ENCODE peak calls at places on chromosome 7, in six cellular contexts. One of them, this sample, is unnamed.
A peak's percentile ranks its signal among the peaks of the same experiment; 100 is the strongest.

GRCh38 chr7:17965600-17965999 is 25.3 kb upstream of the SNX13 start:
- DNase-seq in PC-3: peak; percentile 78
- DNase-seq in fibroblast of lung: peak; percentile 64
- DNase-seq in body of pancreas: no peak
- DNase-seq in cardiac muscle cell: peak; percentile 21
- DNase-seq in IMR-90: peak; percentile 71
- DNase-seq in this sample: peak; percentile 69

GRCh38 chr7:99990417-99990816 is 14.6 kb upstream of the AZGP1 start:
- DNase-seq in PC-3: no peak
- DNase-seq in fibroblast of lung: no peak
- DNase-seq in body of pancreas: no peak
- DNase-seq in cardiac muscle cell: no peak
- DNase-seq in IMR-90: no peak
- DNase-seq in this sample: no peak

GRCh38 chr7:128065872-128066271 is 34.6 kb upstream of the LRRC4 start:
- DNase-seq in PC-3: no peak
- DNase-seq in fibroblast of lung: no peak
- DNase-seq in body of pancreas: no peak
- DNase-seq in cardiac muscle cell: no peak
- DNase-seq in IMR-90: no peak
- DNase-seq in this sample: no peak

GRCh38 chr7:38283107-38283506 is 9.7 kb upstream of the TARP start:
- DNase-seq in PC-3: peak; percentile 13
- DNase-seq in fibroblast of lung: no peak
- DNase-seq in body of pancreas: no peak
- DNase-seq in cardiac muscle cell: no peak
- DNase-seq in IMR-90: no peak
- DNase-seq in this sample: no peak

GRCh38 chr7:17549406-17549805 is 251.0 kb downstream of the AHR start:
- DNase-seq in PC-3: no peak
- DNase-seq in fibroblast of lung: no peak
- DNase-seq in body of pancreas: no peak
- DNase-seq in cardiac muscle cell: no peak
- DNase-seq in IMR-90: no peak
- DNase-seq in this sample: no peak

GRCh38 chr7:104230606-104231005 is 22.8 kb upstream of the ORC5 start:
- DNase-seq in PC-3: no peak
- DNase-seq in fibroblast of lung: peak; percentile 65
- DNase-seq in body of pancreas: no peak
- DNase-seq in cardiac muscle cell: peak; percentile 67
- DNase-seq in IMR-90: peak; percentile 59
- DNase-seq in this sample: peak; percentile 10

GRCh38 chr7:127900116-127900515 is 131.1 kb downstream of the LRRC4 start:
- DNase-seq in PC-3: no peak
- DNase-seq in fibroblast of lung: no peak
- DNase-seq in body of pancreas: no peak
- DNase-seq in cardiac muscle cell: no peak
- DNase-seq in IMR-90: no peak
- DNase-seq in this sample: no peak

GRCh38 chr7:110590415-110590814 is 500.5 kb upstream of the LRRN3 start:
- DNase-seq in PC-3: peak; percentile 26
- DNase-seq in fibroblast of lung: no peak
- DNase-seq in body of pancreas: no peak
- DNase-seq in cardiac muscle cell: no peak
- DNase-seq in IMR-90: no peak
- DNase-seq in this sample: no peak

DNA sequence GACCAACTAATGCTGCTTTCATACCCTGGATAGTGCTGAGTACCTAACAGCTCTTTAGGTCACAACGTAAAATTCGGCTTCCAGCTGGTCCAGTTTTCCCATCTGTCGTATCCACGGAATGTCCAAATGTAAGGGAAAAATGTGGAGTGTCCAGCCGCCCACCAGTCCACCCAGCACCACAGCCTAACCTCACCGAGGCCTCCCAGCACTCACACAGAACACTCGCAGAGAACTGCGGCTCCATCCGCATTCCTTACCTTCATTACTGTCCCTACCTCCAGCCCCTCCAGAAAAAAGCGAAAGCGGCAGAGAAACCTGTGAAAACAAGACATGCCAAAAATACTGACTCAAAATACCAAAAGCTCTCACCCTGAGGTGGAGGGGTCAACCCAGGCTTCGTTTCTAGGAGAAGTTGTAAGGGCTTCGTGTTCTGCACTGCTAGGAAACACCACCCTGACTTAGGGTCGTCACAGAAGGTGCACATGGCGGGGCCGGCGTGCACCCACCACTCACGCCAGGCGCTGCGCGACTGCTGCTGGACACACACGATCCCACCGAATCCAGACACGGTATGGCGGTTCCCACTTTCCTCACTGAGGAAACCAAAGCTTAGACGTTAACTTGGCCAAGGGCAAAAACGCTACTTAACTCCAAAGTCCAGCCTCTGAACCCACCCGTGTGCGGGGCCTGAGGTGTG is 73.9 kb downstream of the AMZ1 start:
- DNase-seq in PC-3: no peak
- DNase-seq in fibroblast of lung: no peak
- DNase-seq in body of pancreas: no peak
- DNase-seq in cardiac muscle cell: no peak
- DNase-seq in IMR-90: no peak
- DNase-seq in this sample: no peak
- H3K4me3 ChIP-seq in PC-3: no peak overlapping the region
- H3K4me3 ChIP-seq in fibroblast of lung: peak overlapping the region; percentile 32
- H3K4me3 ChIP-seq in body of pancreas: no peak overlapping the region
- H3K4me3 ChIP-seq in cardiac muscle cell: no peak overlapping the region
- H3K4me3 ChIP-seq in IMR-90: no peak overlapping the region
- H3K4me3 ChIP-seq in this sample: no peak overlapping the region

DNA sequence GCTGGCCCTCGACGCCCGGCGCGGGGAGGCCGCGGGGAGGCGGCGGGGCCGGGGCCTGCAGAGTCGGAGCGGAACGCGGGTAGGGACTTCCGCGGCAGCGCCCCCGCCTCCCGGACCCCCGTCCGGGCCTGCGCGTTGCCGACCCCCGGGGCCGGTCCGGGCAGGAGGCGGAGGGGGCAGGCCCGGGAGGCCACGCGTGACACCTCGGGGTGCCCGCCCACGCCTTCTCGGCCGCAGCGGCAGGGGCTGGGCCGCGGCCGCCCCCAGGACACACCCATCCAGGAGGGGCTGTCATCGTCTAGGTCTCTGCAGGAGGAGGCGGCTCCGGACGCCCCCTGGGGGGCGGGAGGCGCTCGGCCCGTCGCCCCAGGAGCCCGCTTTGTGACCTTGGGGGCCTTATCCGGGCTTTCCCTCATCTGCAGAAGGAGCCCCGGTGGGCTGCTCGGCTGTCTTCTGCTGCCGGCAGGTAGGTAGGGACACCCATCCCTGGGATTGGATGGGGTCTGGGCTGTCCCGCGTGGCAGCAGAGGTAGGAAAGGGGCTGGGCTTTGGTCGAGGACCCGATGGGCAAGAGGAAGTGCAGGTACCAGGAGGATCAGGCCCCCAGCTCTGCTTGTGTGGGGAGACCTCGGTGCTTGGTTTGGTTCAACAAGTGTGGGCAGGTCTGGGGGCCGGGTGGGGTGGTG is 569 bp downstream of the ZNF316 start:
- DNase-seq in PC-3: peak; percentile 14
- DNase-seq in fibroblast of lung: peak; percentile 14
- DNase-seq in body of pancreas: no peak
- DNase-seq in cardiac muscle cell: peak; percentile 24
- DNase-seq in IMR-90: peak; percentile 8
- DNase-seq in this sample: peak; percentile 14
- TF ChIP-seq CTCF in PC-3: peak; percentile 41
- TF ChIP-seq CTCF in fibroblast of lung: peak; percentile 11
- TF ChIP-seq CTCF in body of pancreas: no peak
- TF ChIP-seq CTCF in cardiac muscle cell: peak; percentile 17
- TF ChIP-seq CTCF in IMR-90: peak; percentile 31
- TF ChIP-seq CTCF in this sample: no peak

GRCh38 chr7:47652591-47652990 is 70.7 kb upstream of the TNS3 start:
- DNase-seq in PC-3: no peak
- DNase-seq in fibroblast of lung: no peak
- DNase-seq in body of pancreas: no peak
- DNase-seq in cardiac muscle cell: no peak
- DNase-seq in IMR-90: peak; percentile 61
- DNase-seq in this sample: no peak
- H3K4me3 ChIP-seq in PC-3: no peak overlapping the region
- H3K4me3 ChIP-seq in fibroblast of lung: no peak overlapping the region
- H3K4me3 ChIP-seq in body of pancreas: no peak overlapping the region
- H3K4me3 ChIP-seq in cardiac muscle cell: no peak overlapping the region
- H3K4me3 ChIP-seq in IMR-90: no peak overlapping the region
- H3K4me3 ChIP-seq in this sample: no peak overlapping the region

GRCh38 chr7:81525901-81526300 is 243.9 kb downstream of the HGF start:
- DNase-seq in PC-3: no peak
- DNase-seq in fibroblast of lung: peak; percentile 24
- DNase-seq in body of pancreas: no peak
- DNase-seq in cardiac muscle cell: no peak
- DNase-seq in IMR-90: no peak
- DNase-seq in this sample: no peak
- TF ChIP-seq CTCF in PC-3: no peak
- TF ChIP-seq CTCF in fibroblast of lung: no peak
- TF ChIP-seq CTCF in body of pancreas: no peak
- TF ChIP-seq CTCF in cardiac muscle cell: no peak
- TF ChIP-seq CTCF in IMR-90: no peak
- TF ChIP-seq CTCF in this sample: no peak

DNA sequence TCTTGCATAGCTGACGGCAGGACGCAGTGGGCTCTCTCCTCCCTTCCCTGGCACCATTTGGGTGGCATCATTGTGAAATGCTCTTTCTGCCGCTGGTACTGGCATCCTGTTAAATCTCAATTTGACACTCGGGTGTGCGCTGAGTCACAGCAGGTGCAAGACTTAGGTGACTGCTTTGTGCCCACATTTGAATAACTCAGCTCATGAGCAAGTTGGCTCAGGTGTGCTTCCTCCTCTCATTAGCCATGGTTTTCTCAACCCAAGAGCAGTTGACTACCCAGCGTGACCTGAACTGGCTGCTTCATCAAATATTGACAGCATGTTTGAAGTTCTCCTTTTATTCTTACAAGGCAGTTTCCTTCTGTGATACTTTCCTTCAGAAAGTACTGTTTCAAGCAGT is 24.6 kb upstream of the NFE2L3 start:
- DNase-seq in PC-3: no peak
- DNase-seq in fibroblast of lung: no peak
- DNase-seq in body of pancreas: no peak
- DNase-seq in cardiac muscle cell: no peak
- DNase-seq in IMR-90: no peak
- DNase-seq in this sample: no peak
- H3K4me3 ChIP-seq in PC-3: no peak overlapping the region
- H3K4me3 ChIP-seq in fibroblast of lung: no peak overlapping the region
- H3K4me3 ChIP-seq in body of pancreas: no peak overlapping the region
- H3K4me3 ChIP-seq in cardiac muscle cell: no peak overlapping the region
- H3K4me3 ChIP-seq in IMR-90: no peak overlapping the region
- H3K4me3 ChIP-seq in this sample: no peak overlapping the region

GRCh38 chr7:14637968-14638367 is 264.6 kb downstream of the DGKB start:
- DNase-seq in PC-3: peak; percentile 23
- DNase-seq in fibroblast of lung: no peak
- DNase-seq in body of pancreas: no peak
- DNase-seq in cardiac muscle cell: peak; percentile 2
- DNase-seq in IMR-90: no peak
- DNase-seq in this sample: no peak
- TF ChIP-seq CTCF in PC-3: no peak
- TF ChIP-seq CTCF in fibroblast of lung: no peak
- TF ChIP-seq CTCF in body of pancreas: no peak
- TF ChIP-seq CTCF in cardiac muscle cell: no peak
- TF ChIP-seq CTCF in IMR-90: no peak
- TF ChIP-seq CTCF in this sample: no peak

GRCh38 chr7:27107391-27107900 is 5.0 kb upstream of the HOXA2 start:
- DNase-seq in PC-3: no peak
- DNase-seq in fibroblast of lung: peak; percentile 74
- DNase-seq in body of pancreas: no peak
- DNase-seq in cardiac muscle cell: no peak
- DNase-seq in IMR-90: peak; percentile 86
- DNase-seq in this sample: no peak

GRCh38 chr7:27108390-27109127 is 6.1 kb upstream of the HOXA2 start:
- DNase-seq in PC-3: peak; percentile 22
- DNase-seq in fibroblast of lung: peak; percentile 88
- DNase-seq in body of pancreas: no peak
- DNase-seq in cardiac muscle cell: no peak
- DNase-seq in IMR-90: peak; percentile 88
- DNase-seq in this sample: no peak

GRCh38 chr7:27106906-27107250 is 4.4 kb upstream of the HOXA2 start:
- DNase-seq in PC-3: no peak
- DNase-seq in fibroblast of lung: no peak
- DNase-seq in body of pancreas: no peak
- DNase-seq in cardiac muscle cell: no peak
- DNase-seq in IMR-90: no peak
- DNase-seq in this sample: no peak

GRCh38 chr7:27106181-27106905 is 3.9 kb upstream of the HOXA2 start:
- DNase-seq in PC-3: no peak
- DNase-seq in fibroblast of lung: peak; percentile 55
- DNase-seq in body of pancreas: no peak
- DNase-seq in cardiac muscle cell: no peak
- DNase-seq in IMR-90: peak; percentile 58
- DNase-seq in this sample: peak; percentile 53

DNA sequence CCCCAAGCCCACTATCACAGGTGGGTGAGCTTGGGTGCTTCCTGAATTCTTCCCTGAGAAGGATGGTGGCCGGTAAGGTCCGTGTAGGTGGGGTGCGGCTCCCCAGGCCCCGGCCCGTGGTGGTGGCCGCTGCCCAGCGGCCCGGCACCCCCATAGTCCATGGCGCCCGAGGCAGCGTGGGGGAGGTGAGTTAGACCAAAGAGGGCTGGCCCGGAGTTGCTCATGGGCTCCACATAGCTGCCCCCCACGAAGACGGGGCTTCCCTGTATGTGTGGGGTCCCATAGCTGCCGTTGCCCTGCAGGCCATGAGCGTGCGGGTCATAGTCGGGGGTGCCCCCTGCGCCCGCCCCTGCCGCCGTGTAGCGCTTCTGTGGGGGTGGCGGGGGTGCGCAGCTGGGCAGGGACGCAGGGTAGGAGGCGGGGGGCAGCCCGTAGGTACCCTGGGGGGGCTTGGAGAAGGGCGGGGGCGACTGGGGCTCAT is 5.5 kb upstream of the HOXA2 start:
- DNase-seq in PC-3: no peak
- DNase-seq in fibroblast of lung: peak; percentile 45
- DNase-seq in body of pancreas: no peak
- DNase-seq in cardiac muscle cell: no peak
- DNase-seq in IMR-90: peak; percentile 36
- DNase-seq in this sample: no peak
- H3K4me3 ChIP-seq in PC-3: no peak overlapping the region
- H3K4me3 ChIP-seq in fibroblast of lung: peak overlapping the region; percentile 92
- H3K4me3 ChIP-seq in body of pancreas: no peak overlapping the region
- H3K4me3 ChIP-seq in cardiac muscle cell: no peak overlapping the region
- H3K4me3 ChIP-seq in IMR-90: peak overlapping the region; percentile 45
- H3K4me3 ChIP-seq in this sample: no peak overlapping the region

This sample was measured in foreskin fibroblast.